ENCODE peak calls at places on chromosome 18, in ten cellular contexts. D, N, S, W, J, L, A, Q, G and P are unnamed samples.

GRCh38 chr18:21303913-21304312 is 61.9 kb downstream of the GREB1L start:
- DNase-seq in L (no peak), S (no peak), N (no peak), G (no peak), W (no peak), A (no peak), Q (no peak), J (no peak), D (no peak), P (peak)

GRCh38 chr18:42413870-42414269 is 458.8 kb downstream of the PIK3C3 start:
- DNase-seq in D (no peak), Q (no peak), A (no peak), J (no peak), N (no peak), S (no peak), L (no peak), G (no peak), W (no peak), P (no peak)

GRCh38 chr18:363327-364115 is 95.7 kb upstream of the THOC1 start:
- DNase-seq in D (no peak), L (no peak), A (no peak), S (no peak), Q (no peak), G (no peak), J (no peak), W (no peak), N (peak), P (no peak)

GRCh38 chr18:77207540-77207939 is 42.1 kb upstream of the GALR1 start:
- DNase-seq in L (peak), G (peak), W (peak), D (no peak), Q (peak), A (peak), S (peak), J (peak), N (peak), P (peak)

GRCh38 chr18:62224229-62224628 is 37.2 kb downstream of the RELCH start:
- DNase-seq in N (no peak), L (no peak), W (no peak), J (no peak), G (no peak), Q (no peak), S (no peak), A (no peak), D (no peak), P (no peak)

GRCh38 chr18:63379639-63379962 is 12.6 kb upstream of the KDSR start:
- DNase-seq in G (no peak), N (no peak), A (no peak), S (no peak), L (no peak), D (no peak), J (no peak), Q (no peak), W (no peak), P (peak)

GRCh38 chr18:31684279-31685096 is at the start of gene B4GALT6:
- DNase-seq in A (peak), N (no peak), S (peak), G (peak), W (peak), J (peak), D (no peak), Q (no peak), L (peak), P (peak)

GRCh38 chr18:48918660-48919415 is 31.9 kb downstream of the SMAD7 start:
- DNase-seq in J (no peak), G (no peak), Q (no peak), S (no peak), L (no peak), W (no peak), A (no peak), N (no peak), D (no peak), P (no peak)

GRCh38 chr18:13587937-13588336 is 138.4 kb downstream of the FAM210A start:
- DNase-seq in Q (no peak), D (no peak), L (no peak), G (no peak), A (no peak), W (no peak), J (no peak), N (no peak), S (no peak), P (no peak)